ENCODE peak calls at places on chromosome 4, in seven cellular contexts. W is NCI-H1092 treated with DMSO at 0.1 percent for 48 hours; E is putamen; Z is activated CD4-positive, alpha-beta T cell treated with anti-CD3 and anti-CD28 coated beads for 4 hours; H is central memory CD4-positive, alpha-beta T cell; R is cardiac septum; B is occipital lobe. J is an unnamed sample.

GRCh38 chr4:93897559-93897958 is 69.0 kb downstream of the ATOH1 start:
- DNase-seq in B (no peak), W (peak), H (no peak), Z (no peak), R (no peak), E (peak), J (no peak)

GRCh38 chr4:189548484-189549160 is 392.1 kb upstream of the FRG1 start:
- DNase-seq in B (no peak), Z (no peak), W (no peak), E (no peak), H (no peak), R (no peak), J (no peak)

GRCh38 chr4:171644430-171645057 is 168.7 kb upstream of the GALNTL6 start:
- DNase-seq in H (no peak), R (no peak), E (no peak), W (no peak), Z (no peak), B (no peak), J (no peak)

GRCh38 chr4:35541146-35541887 is 703.0 kb downstream of the ARAP2 start:
- DNase-seq in Z (no peak), H (no peak), B (no peak), E (no peak), R (no peak), W (no peak), J (no peak)

GRCh38 chr4:10102981-10103330 is 13.6 kb downstream of the WDR1 start:
- DNase-seq in Z (no peak), B (no peak), R (no peak), H (no peak), E (no peak), W (peak), J (no peak)

GRCh38 chr4:53527930-53528329 is 63.4 kb downstream of the LNX1 start:
- DNase-seq in R (no peak), W (no peak), Z (no peak), B (no peak), H (no peak), E (no peak), J (no peak)

GRCh38 chr4:2432991-2433530 is 14.3 kb downstream of the CFAP99 start:
- DNase-seq in Z (no peak), H (no peak), B (peak), E (peak), W (no peak), R (no peak), J (no peak)

GRCh38 chr4:53889335-53890084 is 174.9 kb downstream of the CHIC2 start:
- DNase-seq in R (no peak), W (no peak), E (no peak), Z (no peak), B (no peak), H (no peak), J (no peak)

GRCh38 chr4:17027495-17027894 is 129.1 kb upstream of the LDB2 start:
- DNase-seq in E (peak), H (no peak), R (no peak), Z (no peak), W (no peak), B (peak), J (no peak)

GRCh38 chr4:28518781-28519180 is 1658.1 kb downstream of the STIM2 start:
- DNase-seq in E (no peak), Z (no peak), R (no peak), B (no peak), H (no peak), W (no peak), J (no peak)

GRCh38 chr4:113141901-113142346 is 92.5 kb downstream of the ANK2 start:
- DNase-seq in W (peak), E (peak), B (no peak), R (no peak), Z (no peak), H (no peak), J (no peak)

GRCh38 chr4:26860922-26861433 is 337 bp downstream of the STIM2 start:
- DNase-seq in Z (peak), B (peak), H (peak), E (peak), W (peak), R (no peak), J (peak)

GRCh38 chr4:145043306-145043705 is 54.7 kb downstream of the ANAPC10 start:
- DNase-seq in H (no peak), B (no peak), R (no peak), E (no peak), W (no peak), Z (no peak), J (no peak)

GRCh38 chr4:154722262-154722661 is 21.5 kb upstream of the LRAT start:
- DNase-seq in H (no peak), W (no peak), Z (no peak), E (no peak), B (no peak), R (no peak), J (no peak)

GRCh38 chr4:40514409-40515025 is 115.1 kb downstream of the RBM47 start:
- DNase-seq in B (no peak), R (no peak), H (no peak), Z (no peak), W (peak), E (no peak), J (no peak)

GRCh38 chr4:143768007-143768591 is 67.6 kb upstream of the FREM3 start:
- DNase-seq in H (no peak), Z (no peak), B (no peak), R (no peak), E (no peak), W (no peak), J (no peak)

GRCh38 chr4:170386974-170387373 is 297.2 kb upstream of the AADAT start:
- DNase-seq in B (no peak), W (no peak), H (no peak), E (no peak), R (no peak), Z (no peak), J (no peak)

GRCh38 chr4:87050596-87050995 is 115.8 kb downstream of the AFF1 start:
- DNase-seq in W (no peak), Z (no peak), E (no peak), B (no peak), R (no peak), H (no peak), J (no peak)

GRCh38 chr4:103303011-103303410 is 104.9 kb upstream of the CENPE start:
- DNase-seq in B (no peak), H (no peak), Z (no peak), E (no peak), W (no peak), R (no peak), J (peak)

GRCh38 chr4:76270776-76271175 is 19.3 kb downstream of the FAM47E start:
- DNase-seq in Z (no peak), W (no peak), E (no peak), R (no peak), B (no peak), H (no peak), J (no peak)

GRCh38 chr4:128579454-128579853 is 230.0 kb upstream of the JADE1 start:
- DNase-seq in Z (no peak), E (no peak), W (no peak), B (no peak), R (no peak), H (no peak), J (no peak)

GRCh38 chr4:22969314-22969896 is 276.7 kb downstream of the GBA3 start:
- DNase-seq in H (no peak), R (no peak), W (no peak), Z (no peak), E (no peak), B (no peak), J (peak)

GRCh38 chr4:150664935-150665334 is 83.0 kb downstream of the MAB21L2 start:
- DNase-seq in H (no peak), B (no peak), W (no peak), E (no peak), Z (no peak), R (no peak), J (no peak)

GRCh38 chr4:89204624-89205023 is 93.3 kb downstream of the TIGD2 start:
- DNase-seq in R (no peak), W (peak), E (no peak), H (no peak), B (no peak), Z (no peak), J (no peak)

GRCh38 chr4:102759835-102760644 is 728 bp downstream of the MANBA start:
- DNase-seq in W (peak), R (no peak), E (peak), B (peak), H (no peak), Z (no peak), J (peak)

GRCh38 chr4:78788005-78788889 is 12.1 kb downstream of the BMP2K start:
- DNase-seq in Z (no peak), H (no peak), R (no peak), B (no peak), W (no peak), E (no peak), J (no peak)

GRCh38 chr4:70080205-70080604 is 30.0 kb downstream of the HTN1 start:
- DNase-seq in Z (no peak), H (no peak), E (no peak), R (no peak), W (no peak), B (no peak), J (no peak)

GRCh38 chr4:185472063-185472542 is 570 bp upstream of the CCDC110 start:
- DNase-seq in B (no peak), Z (no peak), R (no peak), E (no peak), W (peak), H (no peak), J (no peak)

GRCh38 chr4:3302164-3302785 is 9.5 kb downstream of the RGS12 start:
- DNase-seq in H (peak), W (no peak), Z (peak), R (peak), E (no peak), B (no peak), J (no peak)

J was measured in trophoblast cell.